ENCODE peak calls at places on chromosomes 1 and 21, in eight cellular contexts. B is NT2/D1, R is fibroblast of lung, V is breast epithelium, I is neuronal stem cell, X is BJ, H is sigmoid colon, O is stomach. N is an unnamed sample. For H3K36me3, the result is how much of the 10 kb centered on the place peaks cover.

GRCh38 chr1:16068356-16069270 is 4.8 kb downstream of the FAM131C start:
- DNase-seq in X (no peak), B (no peak), H (no peak), I (no peak), R (no peak), O (peak), V (no peak), N (no peak)

GRCh38 chr1:242225770-242226573 is 227.1 kb upstream of the MAP1LC3C start:
- DNase-seq in X (no peak), I (no peak), B (no peak), H (no peak), V (no peak), R (peak), O (no peak), N (no peak)

GRCh38 chr1:51768971-51769601 is 109.4 kb downstream of the NRDC start:
- DNase-seq in V (no peak), X (no peak), H (no peak), B (peak), O (no peak), R (peak), I (peak), N (no peak)

GRCh38 chr1:224116131-224116530 is 2.2 kb downstream of the FBXO28 start:
- DNase-seq in O (no peak), V (no peak), H (no peak), X (no peak), B (peak), R (peak), I (no peak), N (no peak)

GRCh38 chr1:93007941-93008577 is 46.8 kb upstream of the DIPK1A start:
- DNase-seq in B (no peak), O (no peak), V (no peak), H (no peak), I (no peak), X (no peak), R (peak), N (no peak)

GRCh38 chr1:20496241-20496661 is 10.2 kb upstream of the CAMK2N1 start:
- DNase-seq in O (no peak), H (no peak), R (peak), V (no peak), B (no peak), I (no peak), X (no peak), N (no peak)

GRCh38 chr21:42030311-42030710 is 20.2 kb upstream of the ZBTB21 start:
- DNase-seq in V (no peak), X (no peak), I (no peak), H (peak), B (no peak), O (no peak), R (no peak), N (no peak)

GRCh38 chr1:116544588-116545358 is 26.1 kb downstream of the CD58 start:
- DNase-seq in H (no peak), R (no peak), O (no peak), X (no peak), I (no peak), B (no peak), V (no peak), N (no peak)

GRCh38 chr1:85049735-85050166 is 1.5 kb upstream of the MCOLN3 start:
- DNase-seq in I (no peak), H (no peak), O (no peak), B (no peak), X (no peak), R (no peak), V (no peak), N (no peak)

GRCh38 chr1:153655333-153655732 is 3.2 kb upstream of the SNAPIN start:
- DNase-seq in R (no peak), X (no peak), H (peak), O (no peak), I (no peak), V (no peak), B (no peak), N (no peak)

GRCh38 chr1:44628962-44629756 is 45.1 kb downstream of the TMEM53 start:
- DNase-seq in R (peak), H (no peak), X (peak), V (no peak), I (no peak), O (no peak), B (no peak), N (no peak)

GRCh38 chr21:42845296-42845965 is 33.9 kb downstream of the WDR4 start:
- DNase-seq in R (peak), V (no peak), I (no peak), B (no peak), X (no peak), O (peak), H (peak), N (no peak)

GRCh38 chr1:188096521-188096920 is 1267.8 kb downstream of the PLA2G4A start:
- DNase-seq in V (no peak), B (no peak), H (no peak), R (no peak), X (no peak), O (no peak), I (no peak), N (no peak)

GRCh38 chr1:246893205-246893939 is 38.4 kb downstream of the AHCTF1 start:
- DNase-seq in O (no peak), V (no peak), I (no peak), H (no peak), R (no peak), B (no peak), X (no peak), N (no peak)

GRCh38 chr1:229913491-229913890 is 153.5 kb upstream of the GALNT2 start:
- DNase-seq in O (no peak), B (no peak), X (no peak), V (no peak), I (no peak), H (no peak), R (no peak), N (no peak)

GRCh38 chr21:32333953-32334673 is 35.5 kb downstream of the MRAP start:
- DNase-seq in V (no peak), O (no peak), H (no peak), I (no peak), X (no peak), R (no peak), B (no peak), N (no peak)
- H3K36me3 ChIP-seq in V (under half), O (half or more), H (half or more), I (under half), X (under half), R (under half), B (half or more), N (under half)

GRCh38 chr1:11309385-11309784 is 36.4 kb downstream of the UBIAD1 start:
- DNase-seq in R (no peak), B (no peak), X (no peak), H (no peak), I (no peak), O (no peak), V (no peak), N (no peak)
- H3K36me3 ChIP-seq in R (under half), B (under half), X (under half), H (under half), I (under half), O (under half), V (under half), N (under half)

GRCh38 chr1:19432943-19433609 is 52.3 kb downstream of the CAPZB start:
- DNase-seq in O (no peak), I (no peak), X (no peak), H (peak), R (no peak), V (no peak), B (no peak), N (no peak)
- H3K36me3 ChIP-seq in O (under half), I (under half), X (under half), H (under half), R (under half), V (under half), B (under half), N (under half)

GRCh38 chr1:214386333-214386732 is 105.4 kb downstream of the SMYD2 start:
- DNase-seq in O (no peak), X (no peak), V (no peak), H (no peak), I (no peak), R (peak), B (no peak), N (no peak)

GRCh38 chr1:214383381-214384372 is 102.7 kb downstream of the SMYD2 start:
- DNase-seq in O (no peak), V (no peak), H (no peak), I (no peak), B (no peak), X (no peak), R (no peak), N (no peak)

GRCh38 chr1:214385428-214385827 is 104.5 kb downstream of the SMYD2 start:
- DNase-seq in R (no peak), H (no peak), I (no peak), O (no peak), X (no peak), B (no peak), V (no peak), N (no peak)

GRCh38 chr1:214386747-214387146 is 105.8 kb downstream of the SMYD2 start:
- DNase-seq in H (no peak), V (no peak), X (no peak), B (no peak), R (peak), O (no peak), I (no peak), N (no peak)

DNA sequence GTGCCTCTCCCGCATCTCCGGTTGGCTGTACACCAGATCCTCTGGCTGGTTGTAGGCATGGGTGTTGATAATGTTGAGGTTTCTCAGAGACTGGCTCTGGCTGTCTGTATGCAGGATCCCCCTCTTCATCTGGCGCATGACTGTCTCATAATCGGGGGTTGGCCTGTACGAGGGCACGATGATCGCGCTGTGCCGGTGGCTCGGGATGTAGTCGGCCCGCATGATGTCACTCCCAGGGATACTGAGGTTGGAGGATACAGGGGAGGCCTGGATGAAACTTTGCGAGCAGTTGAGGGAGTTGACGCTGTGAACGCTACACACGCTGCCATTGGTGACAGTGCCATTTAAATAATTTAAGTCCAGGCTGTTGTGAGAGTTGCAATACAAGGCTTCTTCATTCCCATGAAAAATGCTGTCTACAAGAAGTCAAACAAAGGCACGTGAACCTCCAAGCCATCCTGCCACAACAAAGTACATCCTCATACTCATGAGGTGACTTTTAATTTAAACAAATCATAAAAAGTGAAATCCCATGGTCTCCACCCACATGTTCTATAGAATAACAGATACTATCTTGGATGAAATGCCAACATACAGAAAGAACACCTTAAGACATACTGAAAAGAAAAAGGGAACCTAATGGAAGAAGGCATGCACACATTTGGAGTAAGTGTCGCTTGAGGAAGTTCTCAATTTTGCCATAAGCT is 103.6 kb downstream of the SMYD2 start:
- DNase-seq in H (no peak), R (no peak), B (no peak), X (no peak), O (no peak), I (no peak), V (no peak), N (no peak)
- H3K36me3 ChIP-seq in H (under half), R (under half), B (half or more), X (under half), O (half or more), I (under half), V (under half), N (under half)

N was measured in colonic mucosa.